ENCODE peak calls at places on chromosomes 1 and 21, in seven cellular contexts. U, H, M, I, N, Z and O are unnamed samples.

GRCh38 chr1:229694053-229694693 is 68.1 kb downstream of the URB2 start:
- DNase-seq in U (peak; percentile 74), H (peak; percentile 7), M (peak; percentile 81), I (peak; percentile 91), N (peak; percentile 74), Z (peak; percentile 41), O (no peak)

GRCh38 chr1:156122519-156123355 is 8.2 kb downstream of the LMNA start:
- DNase-seq in U (peak; percentile 93), H (peak; percentile 87), M (no peak), I (peak; percentile 75), N (peak; percentile 78), Z (no peak), O (no peak)

GRCh38 chr21:41783476-41784150 is 16.8 kb upstream of the RIPK4 start:
- DNase-seq in U (no peak), H (peak; percentile 68), M (peak; percentile 68), I (no peak), N (peak; percentile 80), Z (no peak), O (peak; percentile 37)

GRCh38 chr1:108590947-108591346 is 31.0 kb downstream of the EEIG2 start:
- DNase-seq in U (peak; percentile 97), H (peak; percentile 67), M (peak; percentile 93), I (no peak), N (no peak), Z (peak; percentile 80), O (no peak)

GRCh38 chr1:78281580-78281979 is 209.2 kb upstream of the PTGFR start:
- DNase-seq in U (no peak), H (no peak), M (no peak), I (no peak), N (no peak), Z (no peak), O (no peak)

GRCh38 chr1:225888898-225889690 is at the start of gene LEFTY1:
- DNase-seq in U (no peak), H (no peak), M (no peak), I (peak; percentile 95), N (peak; percentile 74), Z (no peak), O (no peak)

GRCh38 chr1:6578624-6579373 is 995 bp upstream of the ZBTB48 start:
- DNase-seq in U (no peak), H (no peak), M (no peak), I (no peak), N (no peak), Z (no peak), O (no peak)

GRCh38 chr1:232142403-232143314 is 487.3 kb downstream of the SIPA1L2 start:
- DNase-seq in U (peak; percentile 71), H (peak; percentile 82), M (no peak), I (peak; percentile 53), N (no peak), Z (peak; percentile 27), O (no peak)

GRCh38 chr1:170166518-170167180 is 20.9 kb downstream of the NTMT2 start:
- DNase-seq in U (no peak), H (no peak), M (no peak), I (no peak), N (no peak), Z (no peak), O (no peak)

GRCh38 chr1:53949023-53949611 is 3.0 kb downstream of the LRRC42 start:
- DNase-seq in U (peak; percentile 65), H (peak; percentile 47), M (no peak), I (peak; percentile 79), N (no peak), Z (no peak), O (peak; percentile 56)

GRCh38 chr1:228287541-228288425 is 79.9 kb downstream of the OBSCN start:
- DNase-seq in U (no peak), H (no peak), M (no peak), I (peak; percentile 28), N (peak; percentile 33), Z (no peak), O (no peak)

GRCh38 chr1:174358786-174359453 is 88.8 kb upstream of the GPR52 start:
- DNase-seq in U (peak; percentile 8), H (no peak), M (no peak), I (no peak), N (no peak), Z (no peak), O (no peak)

GRCh38 chr1:205008896-205009295 is 34.1 kb upstream of the CNTN2 start:
- DNase-seq in U (no peak), H (no peak), M (no peak), I (no peak), N (no peak), Z (no peak), O (no peak)

GRCh38 chr1:56578664-56578962 is 750 bp downstream of the PLPP3 start:
- DNase-seq in U (no peak), H (no peak), M (no peak), I (peak; percentile 81), N (peak; percentile 60), Z (no peak), O (no peak)

GRCh38 chr1:145979746-145980435 is 15.4 kb downstream of the POLR3GL start:
- DNase-seq in U (peak; percentile 62), H (no peak), M (no peak), I (peak; percentile 46), N (no peak), Z (no peak), O (no peak)

GRCh38 chr1:85142753-85143152 is 58.1 kb downstream of the SYDE2 start:
- DNase-seq in U (no peak), H (no peak), M (no peak), I (no peak), N (no peak), Z (no peak), O (no peak)

GRCh38 chr1:204975568-204976235 is 67.3 kb upstream of the CNTN2 start:
- DNase-seq in U (peak; percentile 63), H (peak; percentile 41), M (no peak), I (peak; percentile 91), N (no peak), Z (no peak), O (peak; percentile 67)

GRCh38 chr21:26842976-26843911 is 2.0 kb downstream of the ADAMTS1 start:
- DNase-seq in U (peak; percentile 96), H (peak; percentile 67), M (peak; percentile 87), I (peak; percentile 92), N (peak; percentile 86), Z (peak; percentile 87), O (peak; percentile 37)

GRCh38 chr21:45944601-45945000 is 37.0 kb upstream of the COL6A1 start:
- DNase-seq in U (no peak), H (no peak), M (no peak), I (no peak), N (no peak), Z (no peak), O (no peak)

GRCh38 chr1:86224651-86225050 is 68.1 kb upstream of the COL24A1 start:
- DNase-seq in U (no peak), H (no peak), M (no peak), I (no peak), N (no peak), Z (no peak), O (no peak)

GRCh38 chr1:117312453-117313138 is 54.7 kb upstream of the MAN1A2 start:
- DNase-seq in U (peak; percentile 53), H (peak; percentile 42), M (no peak), I (no peak), N (no peak), Z (peak; percentile 4), O (no peak)

GRCh38 chr1:1599030-1599916 is 662 bp downstream of the FNDC10 start:
- DNase-seq in U (peak; percentile 46), H (no peak), M (no peak), I (peak; percentile 87), N (peak; percentile 58), Z (no peak), O (peak; percentile 49)

GRCh38 chr1:203569490-203570318 is 56.9 kb upstream of the ATP2B4 start:
- DNase-seq in U (peak; percentile 24), H (no peak), M (no peak), I (peak; percentile 40), N (no peak), Z (no peak), O (no peak)
- TF ChIP-seq CTCF in U (no peak), H (no peak), M (no peak), I (no peak), N (no peak), Z (no peak), O (no peak)

GRCh38 chr1:247447162-247447909 is 10.6 kb downstream of the OR2B11 start:
- DNase-seq in U (no peak), H (no peak), M (no peak), I (no peak), N (no peak), Z (no peak), O (no peak)

GRCh38 chr1:247451388-247452010 is 6.4 kb downstream of the OR2B11 start:
- DNase-seq in U (no peak), H (no peak), M (no peak), I (no peak), N (no peak), Z (no peak), O (no peak)

GRCh38 chr1:247444571-247444970 is 13.3 kb downstream of the OR2B11 start:
- DNase-seq in U (no peak), H (no peak), M (no peak), I (no peak), N (no peak), Z (no peak), O (no peak)

GRCh38 chr1:247445775-247446364 is 12.0 kb downstream of the OR2B11 start:
- DNase-seq in U (no peak), H (no peak), M (no peak), I (no peak), N (no peak), Z (no peak), O (no peak)

GRCh38 chr1:247448107-247448778 is 9.7 kb downstream of the OR2B11 start:
- DNase-seq in U (peak; percentile 77), H (peak; percentile 72), M (peak; percentile 6), I (peak; percentile 84), N (peak; percentile 72), Z (no peak), O (peak; percentile 21)
- TF ChIP-seq CTCF in U (no peak), H (no peak), M (no peak), I (peak; percentile 59), N (no peak), Z (no peak), O (no peak)

GRCh38 chr1:115973154-115973553 is 3.2 kb upstream of the SLC22A15 start:
- DNase-seq in U (no peak), H (no peak), M (no peak), I (no peak), N (no peak), Z (no peak), O (no peak)

DNA sequence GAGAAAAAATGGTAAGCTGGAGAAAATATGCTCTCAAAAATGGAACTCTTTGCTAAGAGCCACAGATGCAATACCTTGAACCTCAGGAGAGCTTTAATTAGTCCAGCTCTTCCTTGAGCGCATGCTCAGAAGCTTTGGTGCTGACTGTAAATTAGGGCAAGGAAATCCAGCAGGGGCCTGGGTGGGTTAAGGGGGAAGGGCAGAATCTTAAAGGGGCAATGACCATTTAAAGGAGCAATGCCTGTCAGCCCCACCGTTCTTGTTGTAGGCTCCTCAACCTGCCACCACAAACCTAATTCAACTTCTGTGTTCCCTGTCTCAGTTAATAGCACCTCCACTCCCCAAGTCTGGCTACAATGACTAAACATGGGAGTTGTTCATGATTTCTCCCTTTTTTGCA is 6.8 kb upstream of the SLC22A15 start:
- DNase-seq in U (peak; percentile 34), H (no peak), M (no peak), I (peak; percentile 93), N (no peak), Z (no peak), O (peak; percentile 2)
- TF ChIP-seq CTCF in U (no peak), H (no peak), M (no peak), I (no peak), N (no peak), Z (no peak), O (no peak)

DNA sequence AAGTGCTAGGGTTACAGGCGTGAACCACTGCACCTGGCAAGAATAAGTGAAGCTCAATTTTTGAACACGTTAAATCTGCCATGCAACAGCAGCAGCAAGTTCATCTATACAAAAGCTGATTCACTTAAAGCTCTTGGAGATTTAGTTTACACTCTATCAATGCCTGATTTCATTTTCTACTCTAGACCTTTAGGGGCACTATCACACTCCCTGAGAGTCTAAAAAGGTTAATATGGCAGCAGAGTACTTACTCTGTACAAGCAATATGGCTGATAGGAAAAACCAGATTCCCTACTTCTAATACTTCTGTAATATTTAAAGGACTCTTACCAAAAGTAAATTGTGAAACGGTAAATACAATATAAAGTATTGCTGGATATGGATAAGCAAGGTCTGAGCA is 4.8 kb downstream of the RBM34 start:
- DNase-seq in U (no peak), H (peak; percentile 23), M (no peak), I (no peak), N (no peak), Z (no peak), O (no peak)
- TF ChIP-seq CTCF in U (no peak), H (no peak), M (no peak), I (no peak), N (no peak), Z (no peak), O (no peak)